ENCODE peak calls at places on chromosomes 5 and 9, in nine cellular contexts. I, J, V, M, R, Q, N, D and L are unnamed samples.

GRCh38 chr5:76694317-76694716 is 21.6 kb upstream of the F2R start:
- DNase-seq in N (no peak), Q (no peak), I (no peak), R (no peak), D (no peak), J (no peak), V (no peak), M (no peak), L (no peak)

GRCh38 chr9:123724211-123724831 is 205.6 kb downstream of the DENND1A start:
- DNase-seq in J (peak), M (no peak), Q (no peak), R (no peak), D (no peak), V (no peak), I (no peak), N (peak), L (no peak)

GRCh38 chr5:56815657-56816545 is 552 bp downstream of the MAP3K1 start:
- DNase-seq in R (no peak), D (peak), N (peak), J (peak), V (peak), I (peak), M (no peak), Q (peak), L (peak)

GRCh38 chr9:116897181-116897580 is 210.1 kb downstream of the TRIM32 start:
- DNase-seq in M (no peak), I (no peak), N (no peak), Q (no peak), R (no peak), V (no peak), J (no peak), D (no peak), L (no peak)

GRCh38 chr5:7770436-7770835 is 80.5 kb downstream of the CFAP90 start:
- DNase-seq in R (no peak), N (no peak), I (no peak), M (no peak), V (no peak), J (no peak), D (no peak), Q (no peak), L (no peak)

GRCh38 chr5:180156141-180156540 is 52.9 kb downstream of the RASGEF1C start:
- DNase-seq in I (peak), D (peak), M (no peak), N (no peak), Q (no peak), V (no peak), R (no peak), J (no peak), L (no peak)

GRCh38 chr5:125043781-125044391 is 297.4 kb upstream of the ZNF608 start:
- DNase-seq in M (no peak), D (peak), N (peak), J (peak), Q (no peak), I (no peak), R (no peak), V (peak), L (no peak)

GRCh38 chr5:55691265-55692105 is 20.6 kb downstream of the SLC38A9 start:
- DNase-seq in M (no peak), Q (no peak), I (no peak), V (no peak), N (peak), J (peak), D (no peak), R (peak), L (no peak)

GRCh38 chr9:128919409-128919808 is 1.4 kb upstream of the PHYHD1 start:
- DNase-seq in D (no peak), I (peak), V (no peak), J (no peak), N (no peak), Q (no peak), M (no peak), R (peak), L (peak)

GRCh38 chr9:71941060-71941568 is 29.7 kb downstream of the C9orf85 start:
- DNase-seq in N (peak), Q (no peak), I (no peak), M (no peak), J (no peak), V (no peak), D (no peak), R (no peak), L (no peak)

GRCh38 chr5:135039526-135040296 is 5.7 kb upstream of the PITX1 start:
- DNase-seq in R (no peak), J (no peak), V (no peak), D (no peak), I (no peak), Q (no peak), N (no peak), M (no peak), L (no peak)

GRCh38 chr9:129945314-129945713 is 97.7 kb downstream of the FNBP1 start:
- DNase-seq in D (no peak), J (no peak), V (no peak), N (no peak), Q (no peak), M (no peak), R (no peak), I (no peak), L (no peak)

GRCh38 chr5:171311698-171312083 is 2.6 kb downstream of the TLX3 start:
- DNase-seq in V (no peak), Q (no peak), J (no peak), D (no peak), I (no peak), R (no peak), N (no peak), M (no peak), L (no peak)

GRCh38 chr5:45697211-45697610 is 1.0 kb upstream of the HCN1 start:
- DNase-seq in R (no peak), D (no peak), I (no peak), V (no peak), J (no peak), Q (no peak), N (no peak), M (no peak), L (no peak)

GRCh38 chr5:113029614-113030013 is 53.0 kb downstream of the DCP2 start:
- DNase-seq in Q (no peak), D (no peak), I (no peak), V (no peak), J (no peak), N (peak), R (no peak), M (no peak), L (no peak)

GRCh38 chr9:10045598-10045997 is 567.2 kb downstream of the PTPRD start:
- DNase-seq in M (no peak), Q (no peak), I (no peak), R (no peak), N (peak), J (peak), V (no peak), D (no peak), L (no peak)
- TF ChIP-seq CTCF in M (peak), Q (no peak), I (no peak), R (peak), N (peak), J (peak), V (no peak), D (no peak), L (no peak)

GRCh38 chr5:18745591-18745987 is 1111.3 kb downstream of the TAF11L14 start:
- DNase-seq in D (no peak), N (no peak), V (no peak), J (peak), I (no peak), Q (peak), R (peak), M (no peak), L (peak)
- H3K27ac ChIP-seq in D (peak), N (no peak), V (peak), J (peak), I (no peak), Q (peak), R (peak), M (peak), L (peak)

GRCh38 chr5:140107312-140108092 is 6.4 kb upstream of the PURA start:
- DNase-seq in V (peak), M (peak), I (peak), J (peak), N (peak), D (peak), Q (peak), R (peak), L (peak)
- TF ChIP-seq POLR2A in V (peak), M (peak), I (peak), J (peak), N (peak), D (no peak), Q (no peak), R (no peak), L (peak)

GRCh38 chr9:37480759-37481158 is 5.0 kb upstream of the POLR1E start:
- DNase-seq in J (no peak), N (no peak), R (no peak), M (no peak), Q (no peak), I (no peak), V (no peak), D (no peak), L (no peak)
- TF ChIP-seq CTCF in J (no peak), N (no peak), R (peak), M (no peak), Q (no peak), I (no peak), V (no peak), D (no peak), L (no peak)